ENCODE peak calls at places on chromosomes 5 and 9, in six cellular contexts. I is BJ, V is EL, G is H54, E is ELR, S is C1 segment of cervical spinal cord. Z is an unnamed sample.

GRCh38 chr5:633521-633955 is 21.4 kb downstream of the CEP72 start:
- DNase-seq in I (no peak), V (no peak), G (peak; percentile 57), E (peak; percentile 41), S (no peak), Z (no peak)

GRCh38 chr9:91421987-91422765 is 1.5 kb downstream of the NFIL3 start:
- DNase-seq in I (no peak), V (peak; percentile 50), G (peak; percentile 58), E (peak; percentile 63), S (no peak), Z (no peak)

GRCh38 chr9:75910716-75911115 is 20.2 kb downstream of the PCSK5 start:
- DNase-seq in I (no peak), V (no peak), G (no peak), E (no peak), S (no peak), Z (no peak)

GRCh38 chr5:170697031-170697430 is 86.5 kb upstream of the GABRP start:
- DNase-seq in I (no peak), V (no peak), G (no peak), E (no peak), S (no peak), Z (no peak)

GRCh38 chr9:22117511-22118388 is 108.6 kb upstream of the CDKN2B start:
- DNase-seq in I (no peak), V (peak; percentile 65), G (no peak), E (peak; percentile 89), S (no peak), Z (no peak)

GRCh38 chr5:87120518-87121314 is 147.0 kb upstream of the RASA1 start:
- DNase-seq in I (peak; percentile 74), V (peak; percentile 92), G (no peak), E (peak; percentile 97), S (no peak), Z (peak; percentile 97)

GRCh38 chr5:172731286-172732073 is 39.5 kb downstream of the DUSP1 start:
- DNase-seq in I (no peak), V (no peak), G (peak; percentile 30), E (peak; percentile 32), S (no peak), Z (peak; percentile 44)

GRCh38 chr5:116313366-116313765 is 228.5 kb downstream of the COMMD10 start:
- DNase-seq in I (no peak), V (no peak), G (no peak), E (peak; percentile 1), S (no peak), Z (no peak)

GRCh38 chr5:63570752-63571151 is 391.5 kb downstream of the HTR1A start:
- DNase-seq in I (no peak), V (no peak), G (no peak), E (no peak), S (no peak), Z (no peak)

GRCh38 chr9:95920024-95920423 is 44.5 kb downstream of the ERCC6L2 start:
- DNase-seq in I (no peak), V (no peak), G (no peak), E (no peak), S (no peak), Z (no peak)

GRCh38 chr9:93267091-93267541 is 83.2 kb downstream of the WNK2 start:
- DNase-seq in I (no peak), V (no peak), G (no peak), E (no peak), S (no peak), Z (no peak)

GRCh38 chr9:132154925-132155324 is 6.9 kb upstream of the NTNG2 start:
- DNase-seq in I (no peak), V (no peak), G (no peak), E (no peak), S (no peak), Z (no peak)

GRCh38 chr5:516338-516925 is 7.8 kb downstream of the SLC9A3 start:
- DNase-seq in I (no peak), V (no peak), G (no peak), E (no peak), S (no peak), Z (no peak)

GRCh38 chr5:115415143-115415491 is 118.7 kb upstream of the CCDC112 start:
- DNase-seq in I (no peak), V (peak; percentile 62), G (peak; percentile 33), E (peak; percentile 79), S (no peak), Z (peak; percentile 38)

GRCh38 chr5:40124367-40124766 is 555.3 kb upstream of the PTGER4 start:
- DNase-seq in I (no peak), V (peak; percentile 16), G (no peak), E (peak; percentile 47), S (no peak), Z (no peak)

GRCh38 chr5:57577432-57578175 is 95.0 kb upstream of the ACTBL2 start:
- DNase-seq in I (no peak), V (no peak), G (no peak), E (no peak), S (no peak), Z (no peak)